ENCODE peak calls at places on chromosomes 5 and 9, in eight cellular contexts. One of them, this sample, is unnamed.

GRCh38 chr9:13049223-13049622 is 230.3 kb downstream of the MPDZ start:
- DNase-seq in GM12878: no peak
- DNase-seq in HepG2: no peak
- DNase-seq in GM23338: peak
- DNase-seq in SK-N-SH: no peak
- DNase-seq in A549: no peak
- DNase-seq in K562: no peak
- DNase-seq in HCT116: no peak
- DNase-seq in this sample: no peak

GRCh38 chr9:3277200-3277599 is 248.6 kb downstream of the RFX3 start:
- DNase-seq in HepG2: no peak
- DNase-seq in SK-N-SH: no peak
- DNase-seq in K562: no peak
- DNase-seq in A549: no peak
- DNase-seq in HCT116: no peak
- DNase-seq in GM12878: no peak
- DNase-seq in GM23338: no peak
- DNase-seq in this sample: peak

GRCh38 chr5:150599917-150600511 is 40.4 kb upstream of the SYNPO start:
- DNase-seq in K562: no peak
- DNase-seq in SK-N-SH: peak
- DNase-seq in HCT116: no peak
- DNase-seq in GM23338: no peak
- DNase-seq in GM12878: no peak
- DNase-seq in A549: peak
- DNase-seq in HepG2: no peak
- DNase-seq in this sample: no peak

GRCh38 chr5:83471405-83472212 is at the start of gene VCAN:
- DNase-seq in SK-N-SH: peak
- DNase-seq in HepG2: no peak
- DNase-seq in A549: peak
- DNase-seq in K562: peak
- DNase-seq in GM12878: no peak
- DNase-seq in GM23338: peak
- DNase-seq in HCT116: peak
- DNase-seq in this sample: no peak

GRCh38 chr9:106846847-106847246 is 16.1 kb upstream of the ZNF462 start:
- DNase-seq in HepG2: no peak
- DNase-seq in K562: no peak
- DNase-seq in SK-N-SH: no peak
- DNase-seq in HCT116: no peak
- DNase-seq in GM12878: no peak
- DNase-seq in GM23338: no peak
- DNase-seq in A549: no peak
- DNase-seq in this sample: no peak

GRCh38 chr5:131272365-131273123 is 8.7 kb downstream of the CDC42SE2 start:
- DNase-seq in GM12878: no peak
- DNase-seq in K562: no peak
- DNase-seq in GM23338: no peak
- DNase-seq in HCT116: no peak
- DNase-seq in HepG2: no peak
- DNase-seq in A549: no peak
- DNase-seq in SK-N-SH: no peak
- DNase-seq in this sample: no peak

GRCh38 chr9:131407717-131408195 is 13.9 kb downstream of the PRRC2B start:
- DNase-seq in GM12878: no peak
- DNase-seq in K562: peak
- DNase-seq in HCT116: no peak
- DNase-seq in HepG2: peak
- DNase-seq in SK-N-SH: no peak
- DNase-seq in GM23338: peak
- DNase-seq in A549: no peak
- DNase-seq in this sample: peak

GRCh38 chr5:82815871-82816270 is 261.3 kb downstream of the TMEM167A start:
- DNase-seq in K562: no peak
- DNase-seq in SK-N-SH: no peak
- DNase-seq in GM23338: no peak
- DNase-seq in HCT116: no peak
- DNase-seq in GM12878: no peak
- DNase-seq in HepG2: no peak
- DNase-seq in A549: no peak
- DNase-seq in this sample: no peak

GRCh38 chr9:68714416-68715180 is 9.6 kb downstream of the PIP5K1B start:
- DNase-seq in GM12878: no peak
- DNase-seq in HCT116: no peak
- DNase-seq in GM23338: no peak
- DNase-seq in HepG2: no peak
- DNase-seq in SK-N-SH: no peak
- DNase-seq in A549: no peak
- DNase-seq in K562: no peak
- DNase-seq in this sample: no peak

GRCh38 chr9:100394032-100394695 is 32.8 kb upstream of the MSANTD3 start:
- DNase-seq in HepG2: no peak
- DNase-seq in A549: no peak
- DNase-seq in HCT116: no peak
- DNase-seq in GM23338: no peak
- DNase-seq in K562: no peak
- DNase-seq in SK-N-SH: no peak
- DNase-seq in GM12878: no peak
- DNase-seq in this sample: no peak

GRCh38 chr5:114702111-114702510 is 340.2 kb downstream of the KCNN2 start:
- DNase-seq in A549: no peak
- DNase-seq in SK-N-SH: no peak
- DNase-seq in HepG2: no peak
- DNase-seq in K562: no peak
- DNase-seq in GM12878: no peak
- DNase-seq in HCT116: no peak
- DNase-seq in GM23338: no peak
- DNase-seq in this sample: no peak

GRCh38 chr5:179406031-179406681 is 60.9 kb upstream of the ADAMTS2 start:
- DNase-seq in HCT116: no peak
- DNase-seq in GM12878: no peak
- DNase-seq in GM23338: no peak
- DNase-seq in HepG2: no peak
- DNase-seq in A549: no peak
- DNase-seq in SK-N-SH: no peak
- DNase-seq in K562: no peak
- DNase-seq in this sample: no peak

GRCh38 chr5:67085616-67086015 is 111.0 kb downstream of the CD180 start:
- DNase-seq in SK-N-SH: no peak
- DNase-seq in HepG2: no peak
- DNase-seq in GM12878: no peak
- DNase-seq in A549: no peak
- DNase-seq in GM23338: no peak
- DNase-seq in K562: no peak
- DNase-seq in HCT116: no peak
- DNase-seq in this sample: no peak

GRCh38 chr9:113578877-113579269 is 115.3 kb downstream of the RGS3 start:
- DNase-seq in SK-N-SH: peak
- DNase-seq in GM12878: peak
- DNase-seq in GM23338: no peak
- DNase-seq in HCT116: peak
- DNase-seq in A549: peak
- DNase-seq in HepG2: no peak
- DNase-seq in K562: peak
- DNase-seq in this sample: no peak

GRCh38 chr9:7119612-7120011 is 361.8 kb downstream of the KDM4C start:
- DNase-seq in HepG2: no peak
- DNase-seq in HCT116: no peak
- DNase-seq in GM12878: no peak
- DNase-seq in SK-N-SH: no peak
- DNase-seq in K562: no peak
- DNase-seq in A549: no peak
- DNase-seq in GM23338: no peak
- DNase-seq in this sample: no peak

GRCh38 chr5:37662362-37662761 is 177.5 kb downstream of the GDNF start:
- DNase-seq in K562: no peak
- DNase-seq in SK-N-SH: no peak
- DNase-seq in GM12878: no peak
- DNase-seq in HCT116: no peak
- DNase-seq in A549: no peak
- DNase-seq in HepG2: no peak
- DNase-seq in GM23338: no peak
- DNase-seq in this sample: peak

DNA sequence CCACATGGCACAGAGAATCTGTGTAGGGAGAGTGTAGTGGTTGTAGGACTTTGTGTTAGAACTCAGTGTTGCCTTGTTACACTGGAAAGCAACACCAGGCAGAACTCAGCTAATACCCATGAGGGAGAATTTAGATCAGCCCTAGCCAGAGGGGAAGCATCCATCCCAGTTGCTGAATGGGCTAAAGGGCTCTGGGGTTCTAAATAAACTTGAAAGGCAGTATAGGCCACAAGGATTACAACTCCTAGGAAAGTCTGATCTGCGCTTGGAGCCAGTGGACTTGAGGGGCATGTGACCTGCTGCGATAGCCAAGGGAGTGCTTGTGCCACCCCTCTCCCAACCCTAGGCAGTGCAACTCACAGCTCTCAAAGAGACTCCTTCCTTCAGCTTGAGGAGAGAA is 26.9 kb downstream of the PTGS1 start:
- DNase-seq in SK-N-SH: no peak
- DNase-seq in K562: no peak
- DNase-seq in GM23338: no peak
- DNase-seq in GM12878: no peak
- DNase-seq in HCT116: no peak
- DNase-seq in A549: no peak
- DNase-seq in HepG2: no peak
- DNase-seq in this sample: no peak
- TF ChIP-seq REST in SK-N-SH: no peak
- TF ChIP-seq REST in K562: no peak
- TF ChIP-seq REST in GM23338: no peak
- TF ChIP-seq REST in GM12878: no peak
- TF ChIP-seq REST in HCT116: no peak
- TF ChIP-seq REST in A549: no peak
- TF ChIP-seq REST in HepG2: no peak
- TF ChIP-seq REST in this sample: no peak

GRCh38 chr9:123089790-123090189 is 56.3 kb downstream of the GPR21 start:
- DNase-seq in K562: no peak
- DNase-seq in GM23338: no peak
- DNase-seq in A549: no peak
- DNase-seq in HCT116: no peak
- DNase-seq in HepG2: no peak
- DNase-seq in SK-N-SH: no peak
- DNase-seq in GM12878: no peak
- DNase-seq in this sample: no peak

GRCh38 chr9:123093141-123093540 is 59.7 kb downstream of the GPR21 start:
- DNase-seq in HepG2: no peak
- DNase-seq in A549: no peak
- DNase-seq in GM23338: no peak
- DNase-seq in HCT116: no peak
- DNase-seq in SK-N-SH: no peak
- DNase-seq in K562: no peak
- DNase-seq in GM12878: no peak
- DNase-seq in this sample: no peak

GRCh38 chr9:123090198-123090896 is 56.9 kb downstream of the GPR21 start:
- DNase-seq in HepG2: no peak
- DNase-seq in HCT116: no peak
- DNase-seq in GM12878: no peak
- DNase-seq in A549: no peak
- DNase-seq in K562: no peak
- DNase-seq in SK-N-SH: no peak
- DNase-seq in GM23338: no peak
- DNase-seq in this sample: no peak

GRCh38 chr9:123090956-123091355 is 57.5 kb downstream of the GPR21 start:
- DNase-seq in HepG2: no peak
- DNase-seq in GM23338: no peak
- DNase-seq in GM12878: no peak
- DNase-seq in A549: no peak
- DNase-seq in SK-N-SH: no peak
- DNase-seq in HCT116: no peak
- DNase-seq in K562: no peak
- DNase-seq in this sample: no peak

DNA sequence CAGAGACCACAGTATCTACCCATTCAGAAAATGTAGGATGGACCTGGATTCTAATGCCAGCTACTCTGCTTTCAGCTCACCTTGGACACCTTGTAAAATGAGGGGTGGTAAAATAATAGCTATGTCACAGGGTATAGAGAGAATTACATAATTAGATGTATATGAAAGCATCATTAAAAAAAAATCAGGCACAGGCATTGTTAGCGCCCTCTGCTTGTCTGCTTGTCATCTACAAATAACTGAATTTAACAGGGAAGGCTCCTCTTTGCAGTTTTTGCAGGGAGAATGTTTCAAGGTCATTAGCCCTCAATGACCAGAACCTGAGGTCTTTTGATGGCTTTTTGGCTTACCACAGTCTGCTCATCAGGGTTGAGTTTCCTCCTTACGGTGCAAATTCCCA is 58.0 kb downstream of the GPR21 start:
- DNase-seq in HepG2: no peak
- DNase-seq in GM12878: no peak
- DNase-seq in HCT116: no peak
- DNase-seq in SK-N-SH: no peak
- DNase-seq in A549: no peak
- DNase-seq in GM23338: no peak
- DNase-seq in K562: no peak
- DNase-seq in this sample: no peak
- TF ChIP-seq CTCF in HepG2: no peak
- TF ChIP-seq CTCF in GM12878: peak
- TF ChIP-seq CTCF in HCT116: no peak
- TF ChIP-seq CTCF in SK-N-SH: peak
- TF ChIP-seq CTCF in A549: peak
- TF ChIP-seq CTCF in GM23338: peak
- TF ChIP-seq CTCF in K562: peak
- TF ChIP-seq CTCF in this sample: no peak

GRCh38 chr5:110824936-110825441 is 86.2 kb downstream of the SLC25A46 start:
- DNase-seq in GM12878: no peak
- DNase-seq in GM23338: no peak
- DNase-seq in SK-N-SH: no peak
- DNase-seq in A549: no peak
- DNase-seq in HCT116: no peak
- DNase-seq in HepG2: no peak
- DNase-seq in K562: no peak
- DNase-seq in this sample: no peak
- TF ChIP-seq REST in GM12878: no peak
- TF ChIP-seq REST in GM23338: no peak
- TF ChIP-seq REST in SK-N-SH: no peak
- TF ChIP-seq REST in A549: no peak
- TF ChIP-seq REST in HCT116: no peak
- TF ChIP-seq REST in HepG2: no peak
- TF ChIP-seq REST in K562: no peak
- TF ChIP-seq REST in this sample: no peak

GRCh38 chr5:75156585-75156984 is 80.1 kb downstream of the ANKRD31 start:
- DNase-seq in SK-N-SH: no peak
- DNase-seq in HCT116: no peak
- DNase-seq in GM23338: peak
- DNase-seq in GM12878: no peak
- DNase-seq in A549: no peak
- DNase-seq in K562: no peak
- DNase-seq in HepG2: peak
- DNase-seq in this sample: no peak
- TF ChIP-seq CTCF in SK-N-SH: peak
- TF ChIP-seq CTCF in HCT116: peak
- TF ChIP-seq CTCF in GM23338: peak
- TF ChIP-seq CTCF in GM12878: no peak
- TF ChIP-seq CTCF in A549: no peak
- TF ChIP-seq CTCF in K562: peak
- TF ChIP-seq CTCF in HepG2: peak
- TF ChIP-seq CTCF in this sample: no peak